ENCODE peak calls at places on chromosomes 11 and 22, in ten cellular contexts. I is amniotic stem cell, U is NCI-H524, O is substantia nigra, T is fibroblast of pulmonary artery, E is T-helper 1 cell, Y is NAMALWA, D is body of pancreas, S is aorta, W is cardiac fibroblast. K is an unnamed sample.

GRCh38 chr22:31244044-31244942 is 32.2 kb downstream of the LIMK2 start:
- DNase-seq in I (peak; percentile 61), U (no peak), O (no peak), T (peak; percentile 81), E (no peak), Y (no peak), D (no peak), S (no peak), W (peak; percentile 74), K (peak; percentile 56)

GRCh38 chr11:64802370-64803162 is 448 bp downstream of the MAP4K2 start:
- DNase-seq in I (no peak), U (no peak), O (no peak), T (no peak), E (no peak), Y (peak; percentile 52), D (no peak), S (no peak), W (no peak), K (no peak)

GRCh38 chr11:2729841-2730240 is 30.0 kb upstream of the KCNQ1OT1 start:
- DNase-seq in I (no peak), U (no peak), O (no peak), T (no peak), E (no peak), Y (no peak), D (no peak), S (no peak), W (no peak), K (no peak)

GRCh38 chr11:32451808-32452207 is 16.5 kb upstream of the WT1 start:
- DNase-seq in I (no peak), U (no peak), O (peak; percentile 22), T (peak; percentile 94), E (no peak), Y (no peak), D (no peak), S (no peak), W (peak; percentile 85), K (no peak)

GRCh38 chr11:107301886-107302285 is 155.7 kb downstream of the CWF19L2 start:
- DNase-seq in I (no peak), U (no peak), O (no peak), T (peak; percentile 1), E (no peak), Y (no peak), D (no peak), S (no peak), W (peak; percentile 2), K (no peak)

GRCh38 chr11:94678901-94679300 is 89.3 kb upstream of the AMOTL1 start:
- DNase-seq in I (no peak), U (no peak), O (no peak), T (no peak), E (no peak), Y (no peak), D (no peak), S (no peak), W (no peak), K (no peak)

GRCh38 chr11:44760917-44761545 is 34.3 kb downstream of the TSPAN18 start:
- DNase-seq in I (peak; percentile 68), U (peak; percentile 96), O (no peak), T (peak; percentile 92), E (no peak), Y (no peak), D (no peak), S (no peak), W (peak; percentile 86), K (peak; percentile 41)

GRCh38 chr22:41589260-41589600 is 410 bp downstream of the PMM1 start:
- DNase-seq in I (no peak), U (peak; percentile 32), O (no peak), T (peak; percentile 24), E (no peak), Y (peak; percentile 51), D (no peak), S (no peak), W (peak; percentile 41), K (no peak)

GRCh38 chr11:57900315-57900714 is 123.4 kb upstream of the OR9Q1 start:
- DNase-seq in I (no peak), U (no peak), O (no peak), T (no peak), E (no peak), Y (no peak), D (no peak), S (no peak), W (no peak), K (no peak)

GRCh38 chr11:112588252-112588668 is 327.6 kb upstream of the PLET1 start:
- DNase-seq in I (peak; percentile 78), U (peak; percentile 98), O (peak; percentile 66), T (peak; percentile 92), E (no peak), Y (peak; percentile 81), D (peak; percentile 49), S (peak; percentile 76), W (peak; percentile 91), K (peak; percentile 60)

GRCh38 chr11:68262544-68262827 is 9.3 kb downstream of the C11orf24 start:
- DNase-seq in I (no peak), U (no peak), O (no peak), T (no peak), E (no peak), Y (no peak), D (no peak), S (no peak), W (no peak), K (no peak)

GRCh38 chr22:27748355-27749168 is 53.0 kb downstream of the MN1 start:
- DNase-seq in I (no peak), U (no peak), O (no peak), T (peak; percentile 66), E (no peak), Y (no peak), D (no peak), S (peak; percentile 59), W (peak; percentile 79), K (no peak)

GRCh38 chr11:113331988-113332387 is 17.6 kb downstream of the TTC12 start:
- DNase-seq in I (no peak), U (no peak), O (no peak), T (no peak), E (no peak), Y (no peak), D (no peak), S (no peak), W (no peak), K (no peak)

GRCh38 chr11:112294688-112295340 is 34.2 kb upstream of the PLET1 start:
- DNase-seq in I (no peak), U (no peak), O (no peak), T (no peak), E (no peak), Y (no peak), D (no peak), S (no peak), W (no peak), K (no peak)